ENCODE peak calls at places on chromosomes 1 and 21, in nine cellular contexts. Z is smooth muscle cell of the brain vasculature, O is cardiac fibroblast, I is left ventricle myocardium inferior, Q is substantia nigra, N is ACHN, U is GM13977, D is GM23248, C is NCI-H2081. S is an unnamed sample.

GRCh38 chr1:10020668-10021067 is 12.1 kb upstream of the UBE4B start:
- DNase-seq in Z (no peak), O (peak; percentile 66), I (no peak), Q (no peak), N (no peak), U (no peak), D (peak; percentile 31), C (no peak), S (no peak)

GRCh38 chr1:176009951-176010350 is 197.1 kb downstream of the COP1 start:
- DNase-seq in Z (no peak), O (no peak), I (no peak), Q (no peak), N (no peak), U (no peak), D (no peak), C (no peak), S (no peak)

GRCh38 chr1:214637722-214638473 is 34.9 kb downstream of the CENPF start:
- DNase-seq in Z (peak; percentile 23), O (peak; percentile 79), I (no peak), Q (no peak), N (peak; percentile 56), U (peak; percentile 25), D (peak; percentile 75), C (peak; percentile 15), S (peak; percentile 68)

GRCh38 chr1:65939636-65940035 is 146.9 kb downstream of the PDE4B start:
- DNase-seq in Z (no peak), O (peak; percentile 29), I (no peak), Q (no peak), N (no peak), U (no peak), D (peak; percentile 74), C (no peak), S (no peak)

GRCh38 chr21:40688106-40688850 is 158.7 kb downstream of the DSCAM start:
- DNase-seq in Z (no peak), O (no peak), I (no peak), Q (no peak), N (no peak), U (no peak), D (no peak), C (no peak), S (no peak)

GRCh38 chr1:175209493-175209921 is 16.9 kb upstream of the KIAA0040 start:
- DNase-seq in Z (no peak), O (no peak), I (no peak), Q (no peak), N (no peak), U (no peak), D (no peak), C (no peak), S (no peak)

GRCh38 chr1:202624781-202625108 is 85.5 kb downstream of the SYT2 start:
- DNase-seq in Z (no peak), O (no peak), I (no peak), Q (no peak), N (no peak), U (peak; percentile 50), D (no peak), C (no peak), S (no peak)

GRCh38 chr1:220918285-220918951 is 39.2 kb downstream of the HLX start:
- DNase-seq in Z (no peak), O (no peak), I (no peak), Q (no peak), N (no peak), U (no peak), D (no peak), C (peak; percentile 63), S (peak; percentile 58)

GRCh38 chr1:244104309-244105060 is 53.4 kb downstream of the ZBTB18 start:
- DNase-seq in Z (peak; percentile 54), O (peak; percentile 68), I (no peak), Q (no peak), N (peak; percentile 98), U (no peak), D (peak; percentile 94), C (peak; percentile 19), S (peak; percentile 84)

GRCh38 chr1:178399177-178399728 is 97.5 kb downstream of the CLEC20A start:
- DNase-seq in Z (no peak), O (no peak), I (no peak), Q (no peak), N (no peak), U (no peak), D (no peak), C (no peak), S (peak; percentile 21)

GRCh38 chr1:178870944-178871343 is at the start of gene ANGPTL1:
- DNase-seq in Z (no peak), O (peak; percentile 39), I (no peak), Q (no peak), N (no peak), U (no peak), D (peak; percentile 61), C (no peak), S (no peak)

GRCh38 chr1:240883490-240883889 is 271.5 kb upstream of the GREM2 start:
- DNase-seq in Z (no peak), O (no peak), I (no peak), Q (no peak), N (no peak), U (no peak), D (no peak), C (no peak), S (no peak)

GRCh38 chr21:42578761-42579415 is 65.2 kb downstream of the SLC37A1 start:
- DNase-seq in Z (no peak), O (no peak), I (no peak), Q (no peak), N (no peak), U (no peak), D (no peak), C (no peak), S (no peak)

GRCh38 chr21:17436626-17437111 is 76.2 kb upstream of the CXADR start:
- DNase-seq in Z (no peak), O (peak; percentile 62), I (no peak), Q (no peak), N (no peak), U (no peak), D (no peak), C (peak; percentile 45), S (no peak)

GRCh38 chr1:101959456-101959855 is 37.3 kb downstream of the OLFM3 start:
- DNase-seq in Z (no peak), O (no peak), I (no peak), Q (no peak), N (no peak), U (no peak), D (no peak), C (no peak), S (no peak)

GRCh38 chr1:183604811-183605210 is 14.6 kb upstream of the NCF2 start:
- DNase-seq in Z (no peak), O (no peak), I (no peak), Q (no peak), N (no peak), U (no peak), D (no peak), C (no peak), S (no peak)